ENCODE peak calls at places on chromosome 1, in four cellular contexts. F, I, E and U are unnamed samples.
A peak's percentile ranks its signal among the peaks of the same experiment; 100 is the strongest.

GRCh38 chr1:189323090-189323489 is 1154.6 kb downstream of the BRINP3 start:
- DNase-seq in F (no peak), I (no peak), E (no peak), U (no peak)

GRCh38 chr1:156106624-156107488 is 7.7 kb upstream of the LMNA start:
- DNase-seq in F (no peak), I (no peak), E (no peak), U (peak; percentile 73)

GRCh38 chr1:27325286-27325685 is 3.3 kb downstream of the TMEM222 start:
- DNase-seq in F (no peak), I (no peak), E (no peak), U (no peak)

GRCh38 chr1:10019561-10019960 is 13.2 kb upstream of the UBE4B start:
- DNase-seq in F (no peak), I (no peak), E (no peak), U (no peak)

GRCh38 chr1:115118596-115118995 is 29.3 kb upstream of the TSPAN2 start:
- DNase-seq in F (no peak), I (no peak), E (no peak), U (no peak)

GRCh38 chr1:17392199-17392740 is 20.3 kb downstream of the PADI6 start:
- DNase-seq in F (no peak), I (no peak), E (no peak), U (no peak)

GRCh38 chr1:194889310-194889709 is 1702.9 kb upstream of the B3GALT2 start:
- DNase-seq in F (no peak), I (no peak), E (no peak), U (no peak)

GRCh38 chr1:24045766-24046165 is 65.6 kb upstream of the SRSF10 start:
- DNase-seq in F (no peak), I (no peak), E (no peak), U (peak; percentile 27)

GRCh38 chr1:77395051-77395450 is 113.2 kb downstream of the AK5 start:
- DNase-seq in F (no peak), I (no peak), E (no peak), U (no peak)

GRCh38 chr1:67645495-67646144 is 39.4 kb upstream of the GADD45A start:
- DNase-seq in F (no peak), I (no peak), E (peak; percentile 83), U (peak; percentile 43)

GRCh38 chr1:8565802-8566201 is 247.9 kb downstream of the SLC45A1 start:
- DNase-seq in F (no peak), I (no peak), E (no peak), U (no peak)

GRCh38 chr1:85577421-85578320 is 2.9 kb upstream of the CCN1 start:
- DNase-seq in F (no peak), I (no peak), E (no peak), U (peak; percentile 61)

GRCh38 chr1:33435096-33435820 is 4.4 kb upstream of the PHC2 start:
- DNase-seq in F (no peak), I (no peak), E (no peak), U (no peak)

GRCh38 chr1:5110508-5110907 is 456.1 kb downstream of the AJAP1 start:
- DNase-seq in F (no peak), I (no peak), E (no peak), U (no peak)

GRCh38 chr1:98325646-98326441 is 335.7 kb upstream of the SNX7 start:
- DNase-seq in F (no peak), I (no peak), E (peak; percentile 2), U (no peak)

GRCh38 chr1:40652452-40652851 is 13.0 kb downstream of the RIMS3 start:
- DNase-seq in F (no peak), I (no peak), E (no peak), U (no peak)

GRCh38 chr1:54158071-54158470 is 5.3 kb upstream of the CDCP2 start:
- DNase-seq in F (no peak), I (no peak), E (no peak), U (peak; percentile 38)

GRCh38 chr1:12138196-12139183 is 28.3 kb upstream of the TNFRSF1B start:
- DNase-seq in F (no peak), I (no peak), E (no peak), U (no peak)

GRCh38 chr1:157069596-157069995 is 24.1 kb upstream of the ARHGEF11 start:
- DNase-seq in F (no peak), I (no peak), E (no peak), U (no peak)

GRCh38 chr1:55694297-55694696 is 479.1 kb upstream of the USP24 start:
- DNase-seq in F (no peak), I (no peak), E (no peak), U (peak; percentile 4)

GRCh38 chr1:231322880-231323530 is 14.6 kb downstream of the EXOC8 start:
- DNase-seq in F (no peak), I (no peak), E (no peak), U (no peak)

GRCh38 chr1:242788771-242789170 is 264.3 kb upstream of the PLD5 start:
- DNase-seq in F (no peak), I (no peak), E (no peak), U (no peak)

GRCh38 chr1:47809301-47810084 is 187.7 kb downstream of the TRABD2B start:
- DNase-seq in F (no peak), I (no peak), E (peak; percentile 21), U (peak; percentile 8)

GRCh38 chr1:63892632-63893395 is 119.0 kb downstream of the ROR1 start:
- DNase-seq in F (no peak), I (no peak), E (no peak), U (peak; percentile 18)

GRCh38 chr1:22582670-22583635 is 19.7 kb downstream of the EPHA8 start:
- DNase-seq in F (no peak), I (no peak), E (no peak), U (no peak)

GRCh38 chr1:178490136-178490535 is 6.6 kb downstream of the CLEC20A start:
- DNase-seq in F (no peak), I (no peak), E (no peak), U (no peak)

GRCh38 chr1:81549588-81550127 is 251.1 kb upstream of the ADGRL2 start:
- DNase-seq in F (no peak), I (no peak), E (peak; percentile 8), U (peak; percentile 38)

GRCh38 chr1:230109871-230110667 is 43.0 kb downstream of the GALNT2 start:
- DNase-seq in F (no peak), I (no peak), E (peak; percentile 32), U (no peak)

DNA sequence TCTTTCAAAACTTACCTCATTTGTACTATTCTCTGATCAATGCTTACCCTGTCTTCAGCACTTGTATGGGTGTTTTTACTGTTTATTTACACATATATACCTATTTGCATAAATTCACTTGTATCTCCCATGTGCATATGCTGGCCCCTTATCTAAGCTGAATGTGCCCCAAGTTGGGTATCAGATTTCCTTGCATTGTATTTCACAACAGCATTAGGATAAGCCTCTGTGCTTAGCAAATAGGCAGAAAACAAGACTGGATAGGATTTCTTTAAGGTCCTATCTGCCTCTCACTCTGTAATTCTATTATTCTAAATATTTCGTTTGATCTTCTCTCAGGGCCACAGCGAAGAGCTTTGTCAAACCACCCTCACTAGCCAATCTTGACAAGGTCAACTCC is 45.9 kb upstream of the IPO9 start:
- DNase-seq in F (no peak), I (no peak), E (no peak), U (no peak)
- TF ChIP-seq MAFK in F (no peak), I (no peak), E (no peak), U (no peak)

DNA sequence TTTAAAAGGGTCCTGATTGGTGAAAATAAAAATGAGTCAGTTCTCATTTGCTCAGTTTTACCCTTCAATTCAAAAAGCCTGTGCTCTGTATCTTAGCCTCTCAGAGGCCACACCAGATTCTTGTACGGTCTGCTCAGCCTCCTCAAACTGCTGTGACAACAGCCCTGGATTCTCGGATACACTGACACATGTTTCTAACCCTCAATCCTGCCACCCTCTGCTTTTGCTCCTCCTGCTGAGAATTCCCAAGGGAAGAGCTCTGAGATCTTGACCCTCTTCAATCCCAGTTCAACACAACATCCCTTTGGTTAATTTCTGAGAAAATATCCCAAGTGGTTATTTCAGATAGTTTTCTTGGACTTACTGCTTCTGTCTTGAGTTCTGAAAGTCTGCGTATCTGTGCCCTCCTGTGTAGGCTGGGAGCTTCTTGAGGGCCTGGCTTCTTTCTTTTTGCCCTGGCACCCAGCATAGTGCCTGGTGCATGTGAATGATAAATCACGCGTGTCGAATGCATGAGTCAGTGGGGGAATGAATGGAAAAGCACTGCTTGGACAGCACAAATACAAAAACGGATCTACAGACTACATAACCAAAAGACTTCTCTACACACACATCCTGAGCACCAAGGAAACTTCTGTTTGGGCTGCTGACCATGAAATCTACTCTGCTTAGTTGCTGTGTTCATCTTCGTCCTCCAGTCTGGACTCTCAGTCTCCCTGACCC is 24.5 kb downstream of the IRF2BP2 start:
- DNase-seq in F (no peak), I (no peak), E (no peak), U (no peak)
- TF ChIP-seq EP300 in F (no peak), I (no peak), E (no peak), U (no peak)

GRCh38 chr1:221337106-221337505 is 404.8 kb downstream of the DUSP10 start:
- DNase-seq in F (no peak), I (no peak), E (no peak), U (no peak)

GRCh38 chr1:221335161-221336101 is 406.5 kb downstream of the DUSP10 start:
- DNase-seq in F (no peak), I (no peak), E (peak; percentile 91), U (no peak)

GRCh38 chr1:221334082-221334481 is 407.8 kb downstream of the DUSP10 start:
- DNase-seq in F (no peak), I (no peak), E (no peak), U (no peak)

GRCh38 chr1:221331263-221332183 is 410.4 kb downstream of the DUSP10 start:
- DNase-seq in F (no peak), I (no peak), E (no peak), U (no peak)

GRCh38 chr1:221336141-221336540 is 405.7 kb downstream of the DUSP10 start:
- DNase-seq in F (no peak), I (no peak), E (peak; percentile 11), U (no peak)
- TF ChIP-seq MAFK in F (no peak), I (no peak), E (no peak), U (no peak)

GRCh38 chr1:248843687-248844086 is 5.7 kb downstream of the ZNF672 start:
- DNase-seq in F (no peak), I (no peak), E (no peak), U (no peak)

GRCh38 chr1:248840946-248841345 is 2.9 kb downstream of the ZNF672 start:
- DNase-seq in F (no peak), I (no peak), E (no peak), U (no peak)

GRCh38 chr1:248841702-248842395 is 3.8 kb downstream of the ZNF672 start:
- DNase-seq in F (no peak), I (no peak), E (peak; percentile 42), U (peak; percentile 55)

GRCh38 chr1:248844526-248844925 is 6.5 kb downstream of the ZNF672 start:
- DNase-seq in F (no peak), I (no peak), E (no peak), U (no peak)

GRCh38 chr1:248842781-248843331 is 4.8 kb downstream of the ZNF672 start:
- DNase-seq in F (no peak), I (no peak), E (no peak), U (no peak)
- TF ChIP-seq EP300 in F (no peak), I (no peak), E (no peak), U (no peak)

DNA sequence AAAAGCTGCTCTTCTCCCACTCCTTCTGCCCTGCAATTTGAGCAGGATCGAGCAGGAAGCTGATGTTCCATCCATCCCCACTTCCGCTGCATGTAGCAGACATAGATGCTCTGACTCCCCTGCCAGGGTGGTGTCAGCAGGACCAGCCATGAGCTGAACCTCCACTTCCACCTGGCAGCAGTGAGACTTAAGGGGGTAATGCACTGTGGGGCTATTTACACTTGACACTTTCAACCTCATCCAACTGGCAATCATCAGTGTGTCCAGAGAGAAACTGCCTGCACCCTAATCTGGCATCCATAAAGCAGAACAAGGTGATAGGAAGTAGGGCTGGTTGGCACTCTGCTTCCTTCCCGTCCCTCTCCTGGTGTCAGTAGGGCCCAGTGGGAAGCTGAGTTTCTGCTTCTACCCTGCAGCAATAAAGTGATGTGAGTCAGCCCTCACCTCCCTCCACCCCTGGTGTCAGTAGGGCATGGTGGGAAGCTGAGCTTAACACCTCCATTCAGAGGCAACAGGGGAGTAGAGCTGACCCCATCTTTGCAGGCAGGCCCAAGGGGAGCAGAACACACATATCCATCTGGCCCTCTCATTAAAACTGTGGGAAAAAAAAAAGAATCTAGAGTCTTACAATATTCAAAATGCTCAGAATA is 272.3 kb downstream of the PTPRU start:
- DNase-seq in F (no peak), I (no peak), E (no peak), U (no peak)
- TF ChIP-seq MAFK in F (no peak), I (no peak), E (no peak), U (no peak)